ENCODE peak calls at places on chromosomes 2 and 18, in ten cellular contexts. One of them, this sample, is unnamed.

GRCh38 chr2:100818606-100819364 is 1.2 kb upstream of the NPAS2 start:
- DNase-seq in mucosa of descending colon: peak; percentile 69
- DNase-seq in vagina: no peak
- DNase-seq in GM23248: peak; percentile 82
- DNase-seq in small intestine: peak; percentile 70
- DNase-seq in lower lobe of right lung: peak; percentile 71
- DNase-seq in heart left ventricle: peak; percentile 72
- DNase-seq in pancreas: peak; percentile 78
- DNase-seq in tibial artery: peak; percentile 89
- DNase-seq in heart right ventricle: peak; percentile 67
- DNase-seq in this sample: peak; percentile 62

GRCh38 chr18:55559735-55560134 is 28.3 kb downstream of the TCF4 start:
- DNase-seq in tibial artery: no peak
- DNase-seq in pancreas: no peak
- DNase-seq in GM23248: no peak
- DNase-seq in small intestine: no peak
- DNase-seq in heart right ventricle: peak; percentile 25
- DNase-seq in heart left ventricle: peak; percentile 39
- DNase-seq in mucosa of descending colon: no peak
- DNase-seq in vagina: no peak
- DNase-seq in lower lobe of right lung: no peak
- DNase-seq in this sample: no peak

GRCh38 chr2:173441222-173441621 is 86.5 kb downstream of the CDCA7 start:
- DNase-seq in tibial artery: no peak
- DNase-seq in lower lobe of right lung: no peak
- DNase-seq in heart left ventricle: no peak
- DNase-seq in pancreas: no peak
- DNase-seq in vagina: no peak
- DNase-seq in GM23248: peak; percentile 35
- DNase-seq in heart right ventricle: no peak
- DNase-seq in mucosa of descending colon: no peak
- DNase-seq in small intestine: no peak
- DNase-seq in this sample: no peak

GRCh38 chr18:58205087-58205779 is 161.2 kb downstream of the NEDD4L start:
- DNase-seq in mucosa of descending colon: no peak
- DNase-seq in pancreas: no peak
- DNase-seq in tibial artery: no peak
- DNase-seq in heart right ventricle: no peak
- DNase-seq in heart left ventricle: no peak
- DNase-seq in vagina: no peak
- DNase-seq in small intestine: no peak
- DNase-seq in GM23248: peak; percentile 87
- DNase-seq in lower lobe of right lung: no peak
- DNase-seq in this sample: no peak

GRCh38 chr18:39946623-39947061 is 2008.4 kb upstream of the PIK3C3 start:
- DNase-seq in heart left ventricle: no peak
- DNase-seq in small intestine: no peak
- DNase-seq in mucosa of descending colon: no peak
- DNase-seq in tibial artery: no peak
- DNase-seq in vagina: no peak
- DNase-seq in lower lobe of right lung: no peak
- DNase-seq in pancreas: no peak
- DNase-seq in GM23248: peak; percentile 88
- DNase-seq in heart right ventricle: no peak
- DNase-seq in this sample: peak; percentile 8

GRCh38 chr18:35441857-35442595 is 55.7 kb downstream of the INO80C start:
- DNase-seq in lower lobe of right lung: no peak
- DNase-seq in vagina: no peak
- DNase-seq in mucosa of descending colon: no peak
- DNase-seq in GM23248: peak; percentile 8
- DNase-seq in tibial artery: no peak
- DNase-seq in heart right ventricle: no peak
- DNase-seq in pancreas: no peak
- DNase-seq in small intestine: no peak
- DNase-seq in heart left ventricle: no peak
- DNase-seq in this sample: no peak

GRCh38 chr2:27954261-27954673 is 63.7 kb downstream of the BABAM2 start:
- DNase-seq in heart left ventricle: peak; percentile 18
- DNase-seq in heart right ventricle: no peak
- DNase-seq in mucosa of descending colon: no peak
- DNase-seq in GM23248: peak; percentile 66
- DNase-seq in small intestine: no peak
- DNase-seq in pancreas: no peak
- DNase-seq in vagina: no peak
- DNase-seq in lower lobe of right lung: no peak
- DNase-seq in tibial artery: no peak
- DNase-seq in this sample: no peak

GRCh38 chr2:46942143-46942526 is 26.5 kb upstream of the MCFD2 start:
- DNase-seq in pancreas: peak; percentile 79
- DNase-seq in small intestine: peak; percentile 58
- DNase-seq in heart right ventricle: peak; percentile 34
- DNase-seq in vagina: no peak
- DNase-seq in tibial artery: peak; percentile 78
- DNase-seq in mucosa of descending colon: peak; percentile 86
- DNase-seq in lower lobe of right lung: peak; percentile 76
- DNase-seq in heart left ventricle: peak; percentile 53
- DNase-seq in GM23248: peak; percentile 66
- DNase-seq in this sample: peak; percentile 53

GRCh38 chr2:185980944-185981343 is 242.3 kb downstream of the FSIP2 start:
- DNase-seq in tibial artery: no peak
- DNase-seq in pancreas: no peak
- DNase-seq in mucosa of descending colon: no peak
- DNase-seq in vagina: no peak
- DNase-seq in small intestine: no peak
- DNase-seq in lower lobe of right lung: no peak
- DNase-seq in heart right ventricle: no peak
- DNase-seq in GM23248: no peak
- DNase-seq in heart left ventricle: no peak
- DNase-seq in this sample: no peak

GRCh38 chr2:135162377-135162776 is 110.3 kb downstream of the RAB3GAP1 start:
- DNase-seq in small intestine: peak; percentile 7
- DNase-seq in heart left ventricle: no peak
- DNase-seq in mucosa of descending colon: no peak
- DNase-seq in vagina: no peak
- DNase-seq in lower lobe of right lung: no peak
- DNase-seq in GM23248: no peak
- DNase-seq in heart right ventricle: no peak
- DNase-seq in pancreas: peak; percentile 54
- DNase-seq in tibial artery: no peak
- DNase-seq in this sample: no peak

GRCh38 chr2:126823951-126824350 is 74.7 kb upstream of the TEX51 start:
- DNase-seq in GM23248: no peak
- DNase-seq in heart right ventricle: no peak
- DNase-seq in mucosa of descending colon: no peak
- DNase-seq in heart left ventricle: no peak
- DNase-seq in small intestine: no peak
- DNase-seq in tibial artery: no peak
- DNase-seq in vagina: no peak
- DNase-seq in lower lobe of right lung: no peak
- DNase-seq in pancreas: no peak
- DNase-seq in this sample: no peak

GRCh38 chr2:82124629-82125028 is 1820.1 kb upstream of the LRRTM1 start:
- DNase-seq in small intestine: no peak
- DNase-seq in lower lobe of right lung: no peak
- DNase-seq in GM23248: peak; percentile 0
- DNase-seq in heart right ventricle: no peak
- DNase-seq in tibial artery: no peak
- DNase-seq in pancreas: no peak
- DNase-seq in vagina: no peak
- DNase-seq in heart left ventricle: no peak
- DNase-seq in mucosa of descending colon: no peak
- DNase-seq in this sample: no peak

GRCh38 chr2:240960963-240961876 is 37.2 kb upstream of the SNED1 start:
- DNase-seq in small intestine: no peak
- DNase-seq in heart left ventricle: peak; percentile 22
- DNase-seq in heart right ventricle: no peak
- DNase-seq in mucosa of descending colon: no peak
- DNase-seq in vagina: peak; percentile 67
- DNase-seq in pancreas: no peak
- DNase-seq in GM23248: no peak
- DNase-seq in tibial artery: no peak
- DNase-seq in lower lobe of right lung: no peak
- DNase-seq in this sample: no peak

GRCh38 chr2:110678457-110679336 is 834 bp upstream of the BUB1 start:
- DNase-seq in pancreas: peak; percentile 60
- DNase-seq in lower lobe of right lung: peak; percentile 50
- DNase-seq in heart left ventricle: no peak
- DNase-seq in heart right ventricle: peak; percentile 15
- DNase-seq in small intestine: no peak
- DNase-seq in GM23248: peak; percentile 62
- DNase-seq in tibial artery: no peak
- DNase-seq in mucosa of descending colon: no peak
- DNase-seq in vagina: no peak
- DNase-seq in this sample: peak; percentile 7

GRCh38 chr18:32661486-32662299 is 111.1 kb downstream of the KLHL14 start:
- DNase-seq in heart right ventricle: no peak
- DNase-seq in heart left ventricle: no peak
- DNase-seq in GM23248: peak; percentile 2
- DNase-seq in mucosa of descending colon: no peak
- DNase-seq in lower lobe of right lung: no peak
- DNase-seq in vagina: no peak
- DNase-seq in tibial artery: no peak
- DNase-seq in pancreas: no peak
- DNase-seq in small intestine: no peak
- DNase-seq in this sample: no peak

DNA sequence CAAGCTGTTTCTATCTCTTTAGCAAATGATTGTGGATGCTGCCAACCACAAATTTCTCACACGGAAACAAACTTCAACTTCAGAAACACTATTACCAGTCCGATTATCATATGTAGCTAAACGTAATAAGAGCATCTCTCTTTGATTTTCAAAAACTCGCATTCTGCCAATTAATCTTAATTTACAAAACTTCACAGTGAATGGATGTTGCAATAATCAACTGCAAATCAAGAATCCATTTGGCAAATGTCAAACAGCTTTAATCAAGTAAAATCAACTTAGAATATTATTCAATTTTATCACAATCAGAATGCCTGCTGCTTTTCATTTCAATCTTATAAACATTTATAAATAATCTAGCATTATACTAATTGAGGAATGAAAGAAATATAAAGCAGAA is 54.2 kb downstream of the DTNB start:
- DNase-seq in GM23248: peak; percentile 1
- DNase-seq in vagina: no peak
- DNase-seq in lower lobe of right lung: no peak
- DNase-seq in small intestine: no peak
- DNase-seq in mucosa of descending colon: no peak
- DNase-seq in tibial artery: no peak
- DNase-seq in heart left ventricle: no peak
- DNase-seq in heart right ventricle: no peak
- DNase-seq in pancreas: no peak
- DNase-seq in this sample: no peak
- H3K4me1 ChIP-seq in GM23248: peaks cover 17% of the 10 kb centered on the region
- H3K4me1 ChIP-seq in vagina: peaks cover 20% of the 10 kb centered on the region
- H3K4me1 ChIP-seq in lower lobe of right lung: no peaks in the 10 kb centered on the region
- H3K4me1 ChIP-seq in small intestine: peaks cover 11% of the 10 kb centered on the region
- H3K4me1 ChIP-seq in mucosa of descending colon: peaks cover 13% of the 10 kb centered on the region
- H3K4me1 ChIP-seq in tibial artery: no peaks in the 10 kb centered on the region
- H3K4me1 ChIP-seq in heart left ventricle: peaks cover 13% of the 10 kb centered on the region
- H3K4me1 ChIP-seq in heart right ventricle: peaks cover 18% of the 10 kb centered on the region
- H3K4me1 ChIP-seq in pancreas: peaks cover 19% of the 10 kb centered on the region
- H3K4me1 ChIP-seq in this sample: peaks cover 15% of the 10 kb centered on the region

DNA sequence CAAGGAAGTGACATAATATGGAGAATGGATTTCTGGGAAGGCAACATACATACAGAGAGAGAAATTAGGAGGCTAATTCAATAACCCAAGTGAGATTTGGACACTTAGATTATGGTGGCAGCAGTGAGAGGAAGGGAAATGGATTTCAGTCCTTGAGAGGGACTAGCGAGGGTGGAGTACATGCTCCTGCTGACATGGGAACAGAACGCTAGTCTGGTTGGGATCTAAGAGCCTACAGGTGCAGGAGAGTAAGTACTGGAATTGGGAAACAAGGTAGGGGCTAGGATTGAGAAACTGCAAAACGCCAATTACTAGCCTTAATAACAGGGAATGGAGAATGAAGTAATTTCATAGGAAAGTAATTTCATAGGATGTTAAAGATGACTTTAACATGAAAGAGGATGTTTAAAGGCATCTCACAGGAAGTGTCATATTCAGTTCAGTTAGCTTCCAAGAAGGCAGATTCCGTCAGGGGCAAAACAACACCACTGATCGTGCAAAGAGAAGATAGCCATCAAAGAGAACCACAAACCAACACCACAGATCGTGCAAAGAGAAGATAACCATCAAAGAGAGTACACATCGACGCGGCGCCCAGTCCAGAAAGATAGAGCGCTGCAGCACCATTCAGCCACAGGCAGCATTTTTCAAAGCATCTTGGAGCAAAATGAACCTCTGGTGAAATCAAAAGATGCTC is 27.1 kb downstream of the CDKL4 start:
- DNase-seq in mucosa of descending colon: peak; percentile 60
- DNase-seq in pancreas: no peak
- DNase-seq in GM23248: no peak
- DNase-seq in vagina: no peak
- DNase-seq in tibial artery: no peak
- DNase-seq in lower lobe of right lung: no peak
- DNase-seq in small intestine: peak; percentile 72
- DNase-seq in heart right ventricle: no peak
- DNase-seq in heart left ventricle: no peak
- DNase-seq in this sample: no peak
- H3K4me3 ChIP-seq in mucosa of descending colon: no peak overlapping the region
- H3K4me3 ChIP-seq in pancreas: no peak overlapping the region
- H3K4me3 ChIP-seq in GM23248: no peak overlapping the region
- H3K4me3 ChIP-seq in vagina: no peak overlapping the region
- H3K4me3 ChIP-seq in tibial artery: no peak overlapping the region
- H3K4me3 ChIP-seq in lower lobe of right lung: no peak overlapping the region
- H3K4me3 ChIP-seq in small intestine: no peak overlapping the region
- H3K4me3 ChIP-seq in heart right ventricle: no peak overlapping the region
- H3K4me3 ChIP-seq in heart left ventricle: no peak overlapping the region
- H3K4me3 ChIP-seq in this sample: no peak overlapping the region

GRCh38 chr2:216537366-216537765 is 38.7 kb downstream of the RPL37A start:
- DNase-seq in mucosa of descending colon: no peak
- DNase-seq in tibial artery: no peak
- DNase-seq in vagina: no peak
- DNase-seq in pancreas: no peak
- DNase-seq in lower lobe of right lung: no peak
- DNase-seq in heart left ventricle: no peak
- DNase-seq in heart right ventricle: no peak
- DNase-seq in GM23248: no peak
- DNase-seq in small intestine: no peak
- DNase-seq in this sample: no peak
- H3K4me1 ChIP-seq in mucosa of descending colon: peaks cover 7% of the 10 kb centered on the region
- H3K4me1 ChIP-seq in tibial artery: peaks cover 6% of the 10 kb centered on the region
- H3K4me1 ChIP-seq in vagina: peaks cover 49% of the 10 kb centered on the region
- H3K4me1 ChIP-seq in pancreas: peaks cover 4% of the 10 kb centered on the region
- H3K4me1 ChIP-seq in lower lobe of right lung: peaks cover 46% of the 10 kb centered on the region
- H3K4me1 ChIP-seq in heart left ventricle: peaks cover 54% of the 10 kb centered on the region
- H3K4me1 ChIP-seq in heart right ventricle: peaks cover 81% of the 10 kb centered on the region
- H3K4me1 ChIP-seq in GM23248: peaks cover 37% of the 10 kb centered on the region
- H3K4me1 ChIP-seq in small intestine: peaks cover 3% of the 10 kb centered on the region
- H3K4me1 ChIP-seq in this sample: peaks cover 8% of the 10 kb centered on the region

GRCh38 chr2:160428425-160428763 is 65.2 kb downstream of the RBMS1 start:
- DNase-seq in lower lobe of right lung: no peak
- DNase-seq in heart left ventricle: no peak
- DNase-seq in mucosa of descending colon: no peak
- DNase-seq in small intestine: no peak
- DNase-seq in tibial artery: no peak
- DNase-seq in heart right ventricle: no peak
- DNase-seq in vagina: no peak
- DNase-seq in pancreas: no peak
- DNase-seq in GM23248: no peak
- DNase-seq in this sample: no peak
- H3K4me3 ChIP-seq in lower lobe of right lung: peak overlapping the region; percentile 12
- H3K4me3 ChIP-seq in heart left ventricle: peak overlapping the region; percentile 30
- H3K4me3 ChIP-seq in mucosa of descending colon: no peak overlapping the region
- H3K4me3 ChIP-seq in small intestine: no peak overlapping the region
- H3K4me3 ChIP-seq in tibial artery: peak overlapping the region; percentile 34
- H3K4me3 ChIP-seq in heart right ventricle: no peak overlapping the region
- H3K4me3 ChIP-seq in vagina: no peak overlapping the region
- H3K4me3 ChIP-seq in pancreas: no peak overlapping the region
- H3K4me3 ChIP-seq in GM23248: peak overlapping the region; percentile 66
- H3K4me3 ChIP-seq in this sample: no peak overlapping the region